ENCODE peak calls at places on chromosomes 3 and 15, in ten cellular contexts. K, V, Q, D, R, P, B, C, J and Z are unnamed samples.
A peak's percentile ranks its signal among the peaks of the same experiment; 100 is the strongest.

GRCh38 chr3:23600178-23600577 is 205.6 kb upstream of the UBE2E1 start:
- DNase-seq in P (peak; percentile 33), D (no peak), C (no peak), J (no peak), Q (peak; percentile 61), R (no peak), K (no peak), B (peak; percentile 96), V (no peak), Z (peak; percentile 86)

GRCh38 chr3:71060536-71060935 is 523.0 kb downstream of the FOXP1 start:
- DNase-seq in C (no peak), K (no peak), V (no peak), B (no peak), D (no peak), J (no peak), R (no peak), P (no peak), Q (no peak), Z (no peak)

GRCh38 chr3:47984089-47984759 is 32.0 kb downstream of the MAP4 start:
- DNase-seq in D (no peak), K (no peak), C (no peak), R (no peak), V (no peak), B (peak; percentile 85), J (no peak), P (peak; percentile 10), Q (peak; percentile 22), Z (peak; percentile 74)

GRCh38 chr3:102979682-102980378 is 545.0 kb downstream of the ZPLD1 start:
- DNase-seq in V (no peak), P (peak; percentile 41), B (peak; percentile 84), C (no peak), J (no peak), R (no peak), D (no peak), Q (no peak), K (peak; percentile 45), Z (peak; percentile 92)

GRCh38 chr15:40511093-40511471 is 40.3 kb downstream of the CHST14 start:
- DNase-seq in V (no peak), Q (no peak), J (no peak), P (no peak), R (no peak), B (no peak), C (no peak), D (peak; percentile 74), K (no peak), Z (peak; percentile 15)

GRCh38 chr3:138812806-138813205 is 21.9 kb downstream of the PIK3CB start:
- DNase-seq in B (peak; percentile 69), K (no peak), R (no peak), D (no peak), J (no peak), Q (no peak), C (no peak), P (no peak), V (no peak), Z (peak; percentile 30)

GRCh38 chr3:94587291-94587690 is 524.4 kb downstream of the NSUN3 start:
- DNase-seq in P (no peak), Q (no peak), R (no peak), B (no peak), D (no peak), K (no peak), V (no peak), C (no peak), J (no peak), Z (no peak)

GRCh38 chr15:80744826-80745225 is 34.3 kb upstream of the CEMIP start:
- DNase-seq in B (peak; percentile 60), V (no peak), P (no peak), Q (peak; percentile 35), D (no peak), J (no peak), R (no peak), K (no peak), C (no peak), Z (peak; percentile 54)

GRCh38 chr3:139906441-139906840 is 28.5 kb upstream of the CLSTN2 start:
- DNase-seq in P (peak; percentile 67), J (no peak), D (no peak), Q (peak; percentile 7), R (no peak), K (no peak), C (no peak), V (no peak), B (peak; percentile 22), Z (peak; percentile 41)

GRCh38 chr15:65326844-65327243 is 22.4 kb downstream of the RNU5B-1 start:
- DNase-seq in V (no peak), B (no peak), K (no peak), D (no peak), J (no peak), P (no peak), R (no peak), Q (no peak), C (no peak), Z (no peak)

GRCh38 chr3:20751299-20751698 is 565.3 kb upstream of the SGO1 start:
- DNase-seq in J (no peak), B (no peak), C (no peak), V (no peak), Q (no peak), D (no peak), K (no peak), P (no peak), R (no peak), Z (no peak)